ENCODE peak calls at places on chromosome 5, in six cellular contexts. H is brain microvascular endothelial cell, Y is H7, F is pancreas, N is spleen, M is MM.1S. P is an unnamed sample. For H3K27me3 and H3K36me3, the result is how much of the 10 kb centered on the place peaks cover.

GRCh38 chr5:118042076-118042475 is 946.3 kb downstream of the DTWD2 start:
- DNase-seq in H (no peak), Y (no peak), F (no peak), N (no peak), M (peak), P (no peak)

GRCh38 chr5:133981714-133982113 is 13.3 kb upstream of the C5orf15 start:
- DNase-seq in H (no peak), Y (no peak), F (no peak), N (no peak), M (no peak), P (no peak)

GRCh38 chr5:65811004-65811403 is 89.0 kb downstream of the NLN start:
- DNase-seq in H (peak), Y (no peak), F (no peak), N (no peak), M (no peak), P (no peak)

GRCh38 chr5:148922606-148923005 is 96.2 kb downstream of the ADRB2 start:
- DNase-seq in H (no peak), Y (no peak), F (no peak), N (no peak), M (no peak), P (no peak)

GRCh38 chr5:160269017-160269416 is 39.7 kb downstream of the FABP6 start:
- DNase-seq in H (peak), Y (no peak), F (peak), N (peak), M (no peak), P (peak)

GRCh38 chr5:131749138-131749537 is 47.7 kb downstream of the FNIP1 start:
- DNase-seq in H (peak), Y (no peak), F (no peak), N (no peak), M (no peak), P (no peak)

GRCh38 chr5:89229331-89230070 is 346.5 kb upstream of the MEF2C start:
- DNase-seq in H (no peak), Y (no peak), F (no peak), N (peak), M (no peak), P (no peak)

GRCh38 chr5:168978015-168978414 is 322.9 kb downstream of the SLIT3 start:
- DNase-seq in H (no peak), Y (no peak), F (no peak), N (no peak), M (no peak), P (no peak)

GRCh38 chr5:134328619-134329018 is 38.4 kb downstream of the CDKL3 start:
- DNase-seq in H (no peak), Y (no peak), F (no peak), N (no peak), M (no peak), P (no peak)

GRCh38 chr5:73985145-73985544 is 359.1 kb downstream of the ARHGEF28 start:
- DNase-seq in H (peak), Y (peak), F (no peak), N (no peak), M (no peak), P (no peak)

GRCh38 chr5:179340465-179340864 is 4.8 kb downstream of the ADAMTS2 start:
- DNase-seq in H (no peak), Y (no peak), F (no peak), N (peak), M (no peak), P (no peak)

GRCh38 chr5:128895122-128895521 is 70.2 kb upstream of the SLC27A6 start:
- DNase-seq in H (peak), Y (no peak), F (no peak), N (no peak), M (no peak), P (no peak)

GRCh38 chr5:180498378-180498777 is 4.2 kb downstream of the CNOT6 start:
- DNase-seq in H (no peak), Y (no peak), F (no peak), N (no peak), M (no peak), P (no peak)

GRCh38 chr5:14762568-14763216 is 98.2 kb downstream of the OTULIN start:
- DNase-seq in H (no peak), Y (no peak), F (no peak), N (no peak), M (no peak), P (no peak)

GRCh38 chr5:54309751-54310432 is 481 bp downstream of the ARL15 start:
- DNase-seq in H (peak), Y (peak), F (peak), N (peak), M (peak), P (peak)

GRCh38 chr5:124061663-124062062 is 549.7 kb downstream of the CSNK1G3 start:
- DNase-seq in H (no peak), Y (no peak), F (peak), N (no peak), M (no peak), P (peak)

GRCh38 chr5:143946821-143947220 is 134.9 kb downstream of the HMHB1 start:
- DNase-seq in H (no peak), Y (no peak), F (no peak), N (no peak), M (no peak), P (no peak)

GRCh38 chr5:1342268-1342667 is 2.6 kb downstream of the CLPTM1L start:
- DNase-seq in H (no peak), Y (no peak), F (no peak), N (peak), M (no peak), P (no peak)

GRCh38 chr5:77356740-77357139 is 135.4 kb downstream of the WDR41 start:
- DNase-seq in H (peak), Y (no peak), F (no peak), N (no peak), M (no peak), P (no peak)

GRCh38 chr5:153511632-153512031 is 21.2 kb downstream of the GRIA1 start:
- DNase-seq in H (no peak), Y (no peak), F (no peak), N (no peak), M (no peak), P (no peak)

GRCh38 chr5:62790348-62790747 is 211.7 kb downstream of the LRRC70 start:
- DNase-seq in H (no peak), Y (no peak), F (no peak), N (no peak), M (no peak), P (peak)

GRCh38 chr5:73820321-73820720 is 194.3 kb downstream of the ARHGEF28 start:
- DNase-seq in H (no peak), Y (no peak), F (no peak), N (no peak), M (no peak), P (no peak)

DNA sequence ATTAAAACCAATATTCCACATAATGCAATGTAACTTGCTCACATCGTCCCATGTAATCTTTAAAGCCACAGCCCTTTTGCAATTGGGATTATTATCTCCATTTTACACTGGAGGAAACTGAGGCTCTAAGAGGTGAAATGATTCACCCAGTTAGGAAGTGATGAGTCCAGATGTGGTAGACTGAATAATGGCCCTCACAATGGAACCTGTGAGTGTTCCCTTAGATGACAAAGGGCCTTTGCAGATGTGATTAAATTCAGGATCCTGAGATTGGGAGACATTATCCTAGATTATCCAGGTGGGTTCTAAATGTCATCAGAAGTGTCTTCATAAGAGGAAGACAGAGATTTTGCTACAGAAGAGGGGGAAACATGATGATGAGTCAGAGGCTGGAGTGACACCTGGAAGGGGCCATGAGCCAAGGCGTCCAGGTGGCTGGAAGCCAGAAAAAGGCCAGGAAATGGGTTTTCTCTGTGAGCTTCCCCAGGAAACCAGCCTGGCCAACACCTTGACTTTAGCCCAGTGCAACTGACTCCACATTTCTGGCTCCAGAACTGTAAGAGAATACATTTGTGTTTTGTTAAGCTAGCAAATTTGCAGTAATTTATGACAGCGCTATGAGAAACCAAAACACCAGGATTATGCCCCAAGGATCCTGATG is 139.1 kb downstream of the KCNIP1 start:
- DNase-seq in H (no peak), Y (no peak), F (no peak), N (peak), M (no peak), P (no peak)
- H3K27me3 ChIP-seq in H (under half), Y (under half), F (under half), N (under half), M (under half), P (under half)

GRCh38 chr5:32168460-32169033 is 5.6 kb downstream of the GOLPH3 start:
- DNase-seq in H (no peak), Y (no peak), F (no peak), N (no peak), M (no peak), P (no peak)

GRCh38 chr5:32174011-32174866 is at the start of gene GOLPH3:
- DNase-seq in H (peak), Y (peak), F (peak), N (peak), M (peak), P (peak)

GRCh38 chr5:32172908-32173393 is 1.2 kb downstream of the GOLPH3 start:
- DNase-seq in H (no peak), Y (peak), F (no peak), N (no peak), M (no peak), P (no peak)

GRCh38 chr5:32173394-32174010 is 617 bp downstream of the GOLPH3 start:
- DNase-seq in H (no peak), Y (peak), F (peak), N (peak), M (peak), P (peak)

GRCh38 chr5:32170303-32171170 is 3.6 kb downstream of the GOLPH3 start:
- DNase-seq in H (peak), Y (no peak), F (no peak), N (no peak), M (no peak), P (no peak)
- H3K36me3 ChIP-seq in H (under half), Y (under half), F (under half), N (under half), M (under half), P (under half)

GRCh38 chr5:39194466-39195136 is 24.8 kb downstream of the FYB1 start:
- DNase-seq in H (peak), Y (no peak), F (no peak), N (no peak), M (no peak), P (no peak)
- H3K4me3 ChIP-seq in H (no peak), Y (no peak), F (no peak), N (no peak), M (no peak), P (no peak)

GRCh38 chr5:157205708-157206107 is 25.1 kb downstream of the ITK start:
- DNase-seq in H (no peak), Y (no peak), F (no peak), N (no peak), M (no peak), P (no peak)

GRCh38 chr5:157198277-157199058 is 17.8 kb downstream of the ITK start:
- DNase-seq in H (no peak), Y (no peak), F (no peak), N (no peak), M (no peak), P (no peak)

GRCh38 chr5:157204765-157205164 is 24.1 kb downstream of the ITK start:
- DNase-seq in H (no peak), Y (no peak), F (no peak), N (no peak), M (no peak), P (no peak)

GRCh38 chr5:157203417-157203816 is 22.8 kb downstream of the ITK start:
- DNase-seq in H (no peak), Y (no peak), F (no peak), N (no peak), M (no peak), P (no peak)
- H3K27me3 ChIP-seq in H (under half), Y (under half), F (under half), N (under half), M (under half), P (under half)

GRCh38 chr5:142319105-142319504 is 5.7 kb downstream of the SPRY4 start:
- DNase-seq in H (no peak), Y (no peak), F (no peak), N (no peak), M (no peak), P (no peak)
- H3K36me3 ChIP-seq in H (under half), Y (under half), F (under half), N (under half), M (under half), P (under half)

GRCh38 chr5:141392429-141393198 is at the start of gene PCDHGA8:
- DNase-seq in H (no peak), Y (no peak), F (no peak), N (no peak), M (peak), P (no peak)
- H3K4me3 ChIP-seq in H (no peak), Y (no peak), F (no peak), N (no peak), M (no peak), P (no peak)

P was measured in left lung.